ENCODE peak calls at places on chromosomes 2 and 18, in four cellular contexts. K is hepatocyte, J is AG09309, G is Peyer's patch. Y is an unnamed sample.

GRCh38 chr18:36850527-36851201 is 21.7 kb downstream of the KIAA1328 start:
- DNase-seq in K (peak), J (peak), G (no peak), Y (no peak)

GRCh38 chr2:142989276-142990204 is 112.1 kb downstream of the KYNU start:
- DNase-seq in K (peak), J (no peak), G (no peak), Y (no peak)

GRCh38 chr2:223943561-223944008 is 1.6 kb downstream of the WDFY1 start:
- DNase-seq in K (peak), J (no peak), G (peak), Y (no peak)

GRCh38 chr2:10311736-10312135 is 9.0 kb downstream of the HPCAL1 start:
- DNase-seq in K (no peak), J (no peak), G (no peak), Y (no peak)

GRCh38 chr2:216490061-216490460 is 8.6 kb upstream of the RPL37A start:
- DNase-seq in K (no peak), J (peak), G (no peak), Y (no peak)

GRCh38 chr2:31297751-31298150 is 63.8 kb downstream of the EHD3 start:
- DNase-seq in K (no peak), J (no peak), G (peak), Y (no peak)

GRCh38 chr2:233440714-233441113 is 86.4 kb downstream of the DGKD start:
- DNase-seq in K (no peak), J (no peak), G (no peak), Y (no peak)

GRCh38 chr2:69936913-69937312 is 22.0 kb downstream of the MXD1 start:
- DNase-seq in K (no peak), J (no peak), G (no peak), Y (no peak)

GRCh38 chr2:45436456-45436855 is 174.6 kb downstream of the SRBD1 start:
- DNase-seq in K (no peak), J (no peak), G (no peak), Y (no peak)

GRCh38 chr2:219570194-219570923 is 980 bp downstream of the OBSL1 start:
- DNase-seq in K (peak), J (no peak), G (no peak), Y (no peak)

GRCh38 chr2:69482471-69482870 is 45.2 kb upstream of the NFU1 start:
- DNase-seq in K (no peak), J (no peak), G (no peak), Y (no peak)

GRCh38 chr2:175823291-175824073 is 178.6 kb downstream of the LNPK start:
- DNase-seq in K (no peak), J (no peak), G (no peak), Y (no peak)

GRCh38 chr18:9032519-9032918 is 70.0 kb upstream of the NDUFV2 start:
- DNase-seq in K (no peak), J (no peak), G (no peak), Y (no peak)

GRCh38 chr18:12287131-12287681 is 20.8 kb upstream of the TUBB6 start:
- DNase-seq in K (peak), J (no peak), G (no peak), Y (no peak)

GRCh38 chr18:61322265-61322873 is 10.9 kb upstream of the CDH20 start:
- DNase-seq in K (peak), J (no peak), G (peak), Y (peak)

GRCh38 chr2:95345415-95346235 is 48.5 kb downstream of the KCNIP3 start:
- DNase-seq in K (peak), J (peak), G (peak), Y (peak)

GRCh38 chr18:68288408-68288807 is 426.5 kb downstream of the TMX3 start:
- DNase-seq in K (no peak), J (no peak), G (no peak), Y (no peak)

GRCh38 chr2:238649123-238649522 is 198.8 kb upstream of the TWIST2 start:
- DNase-seq in K (no peak), J (no peak), G (no peak), Y (no peak)

GRCh38 chr2:127023504-127023903 is 83.5 kb downstream of the BIN1 start:
- DNase-seq in K (no peak), J (no peak), G (no peak), Y (no peak)

GRCh38 chr2:73939419-73939818 is 12.7 kb downstream of the DGUOK start:
- DNase-seq in K (no peak), J (peak), G (no peak), Y (no peak)

GRCh38 chr2:204019572-204020501 is 83.3 kb downstream of the ICOS start:
- DNase-seq in K (no peak), J (no peak), G (no peak), Y (no peak)

GRCh38 chr2:160666019-160666676 is 172.5 kb upstream of the RBMS1 start:
- DNase-seq in K (peak), J (peak), G (no peak), Y (no peak)

GRCh38 chr2:216633616-216634316 is 546 bp downstream of the IGFBP2 start:
- DNase-seq in K (no peak), J (no peak), G (no peak), Y (no peak)

GRCh38 chr2:102141011-102141914 is 1.3 kb upstream of the IL1R1 start:
- DNase-seq in K (peak), J (peak), G (no peak), Y (no peak)

GRCh38 chr2:109290887-109291675 is 162.1 kb downstream of the SH3RF3 start:
- DNase-seq in K (no peak), J (no peak), G (no peak), Y (no peak)

GRCh38 chr2:45965841-45966498 is 314.5 kb downstream of the PRKCE start:
- DNase-seq in K (no peak), J (no peak), G (no peak), Y (no peak)

GRCh38 chr2:101844055-101844635 is 146.6 kb downstream of the MAP4K4 start:
- DNase-seq in K (no peak), J (peak), G (no peak), Y (no peak)

GRCh38 chr2:135803276-135803675 is 33.7 kb downstream of the LCT start:
- DNase-seq in K (peak), J (no peak), G (no peak), Y (no peak)

GRCh38 chr2:100365434-100365833 is 43.1 kb upstream of the LONRF2 start:
- DNase-seq in K (peak), J (peak), G (no peak), Y (no peak)

GRCh38 chr2:171798156-171798815 is 95.8 kb downstream of the SLC25A12 start:
- DNase-seq in K (no peak), J (peak), G (no peak), Y (no peak)

GRCh38 chr18:63363951-63364350 is 3.1 kb downstream of the KDSR start:
- DNase-seq in K (no peak), J (no peak), G (no peak), Y (no peak)

GRCh38 chr2:69572640-69573039 is 70.9 kb downstream of the AAK1 start:
- DNase-seq in K (no peak), J (no peak), G (no peak), Y (no peak)

GRCh38 chr2:163934134-163934533 is 198.3 kb upstream of the FIGN start:
- DNase-seq in K (no peak), J (no peak), G (no peak), Y (no peak)

GRCh38 chr2:99504844-99505584 is 15.2 kb upstream of the REV1 start:
- DNase-seq in K (no peak), J (no peak), G (no peak), Y (no peak)

GRCh38 chr2:190701586-190701985 is 52.7 kb downstream of the NAB1 start:
- DNase-seq in K (no peak), J (no peak), G (no peak), Y (no peak)

GRCh38 chr2:127150996-127151395 is 44.0 kb upstream of the BIN1 start:
- DNase-seq in K (no peak), J (no peak), G (no peak), Y (no peak)

GRCh38 chr18:48292229-48292628 is 117.0 kb downstream of the ZBTB7C start:
- DNase-seq in K (no peak), J (no peak), G (no peak), Y (no peak)

GRCh38 chr2:68721482-68722071 is 13.0 kb upstream of the ARHGAP25 start:
- DNase-seq in K (no peak), J (no peak), G (peak), Y (no peak)

GRCh38 chr2:85340034-85340892 is 12.5 kb upstream of the TGOLN2 start:
- DNase-seq in K (no peak), J (no peak), G (no peak), Y (no peak)

DNA sequence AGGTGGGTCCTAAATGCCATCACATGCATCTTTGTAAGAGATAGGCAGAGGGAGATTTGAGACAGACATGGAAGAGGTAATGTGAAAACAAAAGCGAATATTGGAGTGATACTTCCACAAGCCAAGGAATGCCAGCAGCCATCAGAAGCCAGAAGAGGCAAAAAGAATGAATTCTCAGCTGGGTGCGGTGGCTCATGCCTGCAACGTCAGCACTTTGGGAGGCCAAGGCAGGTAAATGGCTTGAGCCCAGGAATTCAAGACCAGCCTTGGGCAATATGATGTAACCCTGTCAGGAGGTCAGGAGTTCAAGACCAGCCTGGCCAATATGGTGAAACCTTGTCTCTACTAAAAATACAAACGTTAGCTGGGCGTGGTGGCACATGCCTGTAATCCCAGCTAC is 54.8 kb downstream of the FAM161A start:
- DNase-seq in K (no peak), J (no peak), G (no peak), Y (no peak)
- TF ChIP-seq CTCF in K (no peak), J (no peak), G (no peak), Y (no peak)

DNA sequence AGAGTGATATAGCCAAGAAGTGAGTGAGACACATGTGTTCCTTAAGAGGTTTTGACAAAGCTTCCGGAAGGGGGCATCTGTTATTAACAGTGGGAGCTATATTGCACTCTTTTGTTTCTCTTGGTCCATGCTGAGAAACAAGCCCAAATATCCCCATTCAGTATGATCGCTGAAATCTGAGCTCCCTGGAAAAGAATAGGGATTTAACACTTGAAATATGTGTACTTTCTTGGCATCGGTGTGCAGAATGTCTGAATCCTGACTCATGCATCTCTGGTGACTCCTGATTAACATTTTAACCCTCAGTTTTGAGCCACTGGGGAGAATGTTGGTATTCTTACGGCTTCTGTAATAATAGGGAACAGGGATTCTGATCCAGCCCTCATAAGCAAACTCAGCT is 448.1 kb downstream of the TSN start:
- DNase-seq in K (peak), J (peak), G (no peak), Y (no peak)
- TF ChIP-seq CTCF in K (peak), J (no peak), G (no peak), Y (no peak)

GRCh38 chr2:8514748-8515389 is 167.0 kb upstream of the ID2 start:
- DNase-seq in K (no peak), J (no peak), G (no peak), Y (no peak)

GRCh38 chr2:8514274-8514662 is 167.6 kb upstream of the ID2 start:
- DNase-seq in K (no peak), J (no peak), G (no peak), Y (no peak)

GRCh38 chr2:8515390-8515761 is 166.5 kb upstream of the ID2 start:
- DNase-seq in K (no peak), J (no peak), G (peak), Y (no peak)

GRCh38 chr2:8517850-8518480 is 163.9 kb upstream of the ID2 start:
- DNase-seq in K (no peak), J (no peak), G (no peak), Y (no peak)

GRCh38 chr2:8515864-8516533 is 165.9 kb upstream of the ID2 start:
- DNase-seq in K (no peak), J (no peak), G (no peak), Y (no peak)
- TF ChIP-seq CTCF in K (no peak), J (no peak), G (no peak), Y (no peak)

GRCh38 chr2:139791330-139791729 is 1011.1 kb upstream of the NXPH2 start:
- DNase-seq in K (no peak), J (no peak), G (no peak), Y (no peak)

GRCh38 chr2:139790807-139791206 is 1010.6 kb upstream of the NXPH2 start:
- DNase-seq in K (peak), J (no peak), G (no peak), Y (no peak)
- TF ChIP-seq CTCF in K (peak), J (no peak), G (no peak), Y (no peak)

GRCh38 chr2:134399096-134399495 is 145.2 kb downstream of the MGAT5 start:
- DNase-seq in K (no peak), J (no peak), G (no peak), Y (no peak)
- TF ChIP-seq CTCF in K (no peak), J (no peak), G (no peak), Y (no peak)

DNA sequence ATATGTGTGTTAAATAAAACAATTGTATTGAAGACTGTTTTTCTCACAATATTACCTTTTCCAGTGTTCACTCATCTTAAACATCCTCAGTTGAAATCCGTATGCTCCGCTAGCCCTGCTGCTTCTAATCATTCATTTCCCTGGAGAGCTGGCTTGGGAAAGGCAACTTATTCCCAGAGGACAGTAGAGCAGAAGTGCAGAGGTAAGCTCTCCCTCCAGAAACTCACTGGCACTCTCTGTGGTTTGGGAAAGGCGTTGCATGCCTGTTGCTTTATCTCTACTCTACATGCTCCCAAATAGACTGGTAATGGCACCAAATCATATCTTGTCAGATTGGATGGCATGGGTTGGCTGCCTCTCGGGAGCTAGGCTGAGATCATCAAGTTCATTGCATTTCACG is 117.1 kb upstream of the BOD1L2 start:
- DNase-seq in K (no peak), J (no peak), G (no peak), Y (no peak)
- TF ChIP-seq CTCF in K (no peak), J (peak), G (no peak), Y (no peak)